ENCODE peak calls at places on chromosomes 16 and 17, in five cellular contexts. J is smooth muscle cell of the brain vasculature; I is stimulated activated CD8-positive, alpha-beta memory T cell treated with anti-CD3 and anti-CD28 coated beads, Interleukin-4, amount 100 ng/mL, for 24 hours; N is choroid plexus epithelial cell; A is NCI-H510A. H is an unnamed sample.

GRCh38 chr17:78137392-78138203 is 7.0 kb downstream of the TMC8 start:
- DNase-seq in J (no peak), N (no peak), A (no peak), I (no peak), H (no peak)

GRCh38 chr17:76147211-76148014 is 6.4 kb upstream of the FOXJ1 start:
- DNase-seq in A (no peak), J (no peak), N (peak), I (no peak), H (peak)

GRCh38 chr17:74431568-74432483 is at the start of gene GPRC5C:
- DNase-seq in I (peak), N (no peak), J (no peak), A (peak), H (peak)

GRCh38 chr16:86619263-86619935 is 41.0 kb downstream of the FOXL1 start:
- DNase-seq in A (no peak), N (no peak), I (no peak), J (no peak), H (no peak)

GRCh38 chr17:80677214-80677756 is 132.6 kb downstream of the RPTOR start:
- DNase-seq in J (no peak), I (no peak), A (no peak), N (no peak), H (no peak)

GRCh38 chr16:58454856-58455255 is 45.1 kb upstream of the NDRG4 start:
- DNase-seq in A (no peak), J (no peak), I (no peak), N (no peak), H (no peak)

GRCh38 chr17:80796430-80796861 is 195.2 kb upstream of the CHMP6 start:
- DNase-seq in N (no peak), I (no peak), J (no peak), A (no peak), H (no peak)

GRCh38 chr17:64457156-64457555 is 8.2 kb downstream of the MILR1 start:
- DNase-seq in A (no peak), I (no peak), N (peak), J (peak), H (no peak)

GRCh38 chr17:70913086-70913485 is 743.8 kb downstream of the KCNJ2 start:
- DNase-seq in J (no peak), I (no peak), A (no peak), N (peak), H (no peak)

GRCh38 chr16:83215417-83216001 is 588.7 kb downstream of the CDH13 start:
- DNase-seq in N (peak), J (no peak), I (peak), A (no peak), H (no peak)

GRCh38 chr17:74362811-74363498 is 1.3 kb upstream of the BTBD17 start:
- DNase-seq in I (no peak), J (no peak), N (no peak), A (no peak), H (no peak)

GRCh38 chr17:62869885-62870580 is 61.9 kb upstream of the MARCHF10 start:
- DNase-seq in I (no peak), A (peak), J (no peak), N (peak), H (no peak)

GRCh38 chr17:50130778-50131317 is 888 bp upstream of the SAMD14 start:
- DNase-seq in A (no peak), N (no peak), I (no peak), J (no peak), H (no peak)

GRCh38 chr16:1401758-1402154 is 12.7 kb downstream of the UNKL start:
- DNase-seq in I (no peak), A (no peak), J (no peak), N (no peak), H (no peak)

GRCh38 chr16:8859913-8860881 is 8.6 kb downstream of the CARHSP1 start:
- DNase-seq in A (no peak), J (no peak), N (peak), I (no peak), H (no peak)

GRCh38 chr16:77213542-77214108 is 14.4 kb downstream of the SYCE1L start:
- DNase-seq in J (no peak), I (no peak), N (peak), A (no peak), H (no peak)

GRCh38 chr16:88681709-88682451 is 4.4 kb downstream of the SNAI3 start:
- DNase-seq in A (no peak), I (no peak), J (no peak), N (no peak), H (no peak)

GRCh38 chr17:40499551-40500189 is 1.8 kb downstream of the TNS4 start:
- DNase-seq in J (no peak), N (peak), I (no peak), A (peak), H (peak)

GRCh38 chr17:1965556-1966273 is 59.4 kb downstream of the RTN4RL1 start:
- DNase-seq in A (no peak), N (no peak), I (no peak), J (no peak), H (no peak)

GRCh38 chr16:23501291-23501690 is 9.0 kb downstream of the GGA2 start:
- DNase-seq in J (no peak), I (no peak), A (no peak), N (no peak), H (no peak)

GRCh38 chr17:66925811-66926500 is 38.6 kb upstream of the CACNG4 start:
- DNase-seq in I (no peak), A (no peak), J (no peak), N (no peak), H (no peak)

H was measured in SHP77 treated with DMSO at 0.1 percent for 48 hours.